ENCODE peak calls at places on chromosomes 1 and 21, in four cellular contexts. J is ovary, D is epithelial cell of esophagus, H is HCT116. R is an unnamed sample.

GRCh38 chr1:39170731-39171375 is 33.6 kb upstream of the MACF1 start:
- DNase-seq in D (no peak), H (no peak), J (no peak), R (no peak)

GRCh38 chr1:89723863-89724262 is 90.9 kb downstream of the LRRC8C start:
- DNase-seq in D (no peak), H (no peak), J (no peak), R (no peak)

GRCh38 chr1:179706339-179706941 is 36.7 kb upstream of the FAM163A start:
- DNase-seq in J (peak; percentile 60), H (peak; percentile 37), D (peak; percentile 67), R (peak; percentile 78)

GRCh38 chr1:6033986-6034749 is 11.5 kb upstream of the KCNAB2 start:
- DNase-seq in J (peak; percentile 54), H (no peak), D (peak; percentile 49), R (peak; percentile 27)

GRCh38 chr1:60960846-60961542 is 121.4 kb upstream of the NFIA start:
- DNase-seq in H (no peak), D (peak; percentile 54), J (no peak), R (no peak)

GRCh38 chr1:150976879-150977694 is 2.5 kb upstream of the CERS2 start:
- DNase-seq in J (peak; percentile 55), D (peak; percentile 77), H (peak; percentile 85), R (peak; percentile 96)

GRCh38 chr1:156051011-156051725 is 2.4 kb downstream of the UBQLN4 start:
- DNase-seq in H (no peak), J (no peak), D (peak; percentile 48), R (no peak)

GRCh38 chr1:23719162-23719820 is 24.0 kb upstream of the ELOA start:
- DNase-seq in H (no peak), D (peak; percentile 29), J (no peak), R (peak; percentile 82)

GRCh38 chr1:41558761-41559171 is 74.3 kb upstream of the EDN2 start:
- DNase-seq in J (no peak), H (no peak), D (no peak), R (no peak)

GRCh38 chr1:203777596-203777995 is 12.6 kb downstream of the LAX1 start:
- DNase-seq in D (no peak), H (no peak), J (no peak), R (no peak)

GRCh38 chr1:54193453-54193852 is 6.4 kb downstream of the CYB5RL start:
- DNase-seq in D (no peak), J (no peak), H (no peak), R (no peak)

GRCh38 chr1:14521602-14522001 is 76.9 kb upstream of the KAZN start:
- DNase-seq in D (no peak), H (no peak), J (no peak), R (no peak)

GRCh38 chr21:39601194-39601940 is 11.4 kb upstream of the B3GALT5 start:
- DNase-seq in D (no peak), H (no peak), J (no peak), R (no peak)

GRCh38 chr1:65459397-65459768 is 38.9 kb downstream of the LEPR start:
- DNase-seq in H (peak; percentile 4), J (no peak), D (peak; percentile 54), R (peak; percentile 57)

GRCh38 chr1:98355656-98356384 is 305.7 kb upstream of the SNX7 start:
- DNase-seq in J (no peak), H (no peak), D (peak; percentile 62), R (peak; percentile 63)

GRCh38 chr21:43331111-43331961 is 95.6 kb downstream of the SIK1 start:
- DNase-seq in J (no peak), H (no peak), D (no peak), R (no peak)

GRCh38 chr1:21539933-21540332 is 30.7 kb downstream of the ALPL start:
- DNase-seq in J (no peak), H (peak; percentile 54), D (peak; percentile 57), R (peak; percentile 43)

GRCh38 chr1:220990417-220991337 is 111.4 kb downstream of the HLX start:
- DNase-seq in D (peak; percentile 34), H (peak; percentile 12), J (no peak), R (peak; percentile 79)

GRCh38 chr1:111804736-111805135 is 49.0 kb downstream of the DDX20 start:
- DNase-seq in D (no peak), H (no peak), J (no peak), R (no peak)

GRCh38 chr1:59340411-59341307 is 43.8 kb downstream of the FGGY start:
- DNase-seq in H (no peak), D (no peak), J (no peak), R (no peak)

GRCh38 chr1:53949023-53949611 is 3.0 kb downstream of the LRRC42 start:
- DNase-seq in D (peak; percentile 50), J (no peak), H (no peak), R (peak; percentile 58)

GRCh38 chr1:174953657-174954435 is 45.9 kb upstream of the CACYBP start:
- DNase-seq in J (no peak), D (no peak), H (no peak), R (no peak)

GRCh38 chr1:169694304-169694703 is 17.1 kb downstream of the SELL start:
- DNase-seq in J (no peak), D (no peak), H (no peak), R (no peak)

GRCh38 chr1:43285269-43285986 is at the start of gene C1orf210:
- DNase-seq in J (peak; percentile 40), H (peak; percentile 81), D (peak; percentile 94), R (peak; percentile 81)
- TF ChIP-seq CTCF in J (no peak), H (peak; percentile 76), D (peak; percentile 72), R (peak; percentile 33)

GRCh38 chr1:153308540-153308939 is 4.2 kb downstream of the PGLYRP3 start:
- DNase-seq in D (no peak), J (no peak), H (no peak), R (no peak)

GRCh38 chr1:153309441-153309840 is 3.3 kb downstream of the PGLYRP3 start:
- DNase-seq in H (no peak), J (no peak), D (no peak), R (no peak)

GRCh38 chr1:153313288-153313687 is 536 bp upstream of the PGLYRP3 start:
- DNase-seq in D (no peak), J (no peak), H (no peak), R (no peak)

GRCh38 chr1:153310526-153310925 is 2.2 kb downstream of the PGLYRP3 start:
- DNase-seq in H (no peak), J (no peak), D (no peak), R (no peak)

DNA sequence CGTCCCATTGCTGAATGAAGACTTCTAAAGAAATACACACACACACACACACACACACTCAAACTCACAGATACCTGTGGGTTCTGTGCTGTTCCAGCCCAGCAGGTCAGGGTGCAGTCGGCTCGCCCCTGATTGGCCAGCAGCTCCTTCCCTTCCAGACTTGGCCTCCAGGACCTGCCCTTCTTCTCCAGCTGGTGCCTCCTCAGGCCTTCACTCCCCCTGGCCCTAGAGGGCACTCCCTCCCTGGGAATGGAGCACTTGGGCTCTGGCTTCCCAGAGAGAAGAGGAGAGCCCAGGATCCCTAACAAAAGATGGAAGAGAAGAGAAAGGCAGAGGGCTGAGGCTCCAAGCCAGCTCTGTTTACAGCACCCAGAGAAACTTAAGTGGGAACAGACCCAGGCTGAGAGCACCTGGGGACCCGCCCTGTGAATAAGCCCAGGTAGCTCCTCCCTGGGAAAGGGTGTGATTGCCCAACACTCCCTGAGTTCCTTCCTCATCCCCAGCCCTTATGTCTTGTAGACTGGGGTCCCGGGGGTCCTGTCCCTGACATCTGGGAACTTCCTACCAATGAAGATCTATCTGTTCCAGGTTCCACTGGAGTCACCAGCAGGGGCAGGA is at the start of gene PGLYRP3:
- DNase-seq in J (no peak), D (peak; percentile 74), H (peak; percentile 12), R (peak; percentile 21)
- TF ChIP-seq CTCF in J (no peak), D (no peak), H (peak; percentile 18), R (no peak)

DNA sequence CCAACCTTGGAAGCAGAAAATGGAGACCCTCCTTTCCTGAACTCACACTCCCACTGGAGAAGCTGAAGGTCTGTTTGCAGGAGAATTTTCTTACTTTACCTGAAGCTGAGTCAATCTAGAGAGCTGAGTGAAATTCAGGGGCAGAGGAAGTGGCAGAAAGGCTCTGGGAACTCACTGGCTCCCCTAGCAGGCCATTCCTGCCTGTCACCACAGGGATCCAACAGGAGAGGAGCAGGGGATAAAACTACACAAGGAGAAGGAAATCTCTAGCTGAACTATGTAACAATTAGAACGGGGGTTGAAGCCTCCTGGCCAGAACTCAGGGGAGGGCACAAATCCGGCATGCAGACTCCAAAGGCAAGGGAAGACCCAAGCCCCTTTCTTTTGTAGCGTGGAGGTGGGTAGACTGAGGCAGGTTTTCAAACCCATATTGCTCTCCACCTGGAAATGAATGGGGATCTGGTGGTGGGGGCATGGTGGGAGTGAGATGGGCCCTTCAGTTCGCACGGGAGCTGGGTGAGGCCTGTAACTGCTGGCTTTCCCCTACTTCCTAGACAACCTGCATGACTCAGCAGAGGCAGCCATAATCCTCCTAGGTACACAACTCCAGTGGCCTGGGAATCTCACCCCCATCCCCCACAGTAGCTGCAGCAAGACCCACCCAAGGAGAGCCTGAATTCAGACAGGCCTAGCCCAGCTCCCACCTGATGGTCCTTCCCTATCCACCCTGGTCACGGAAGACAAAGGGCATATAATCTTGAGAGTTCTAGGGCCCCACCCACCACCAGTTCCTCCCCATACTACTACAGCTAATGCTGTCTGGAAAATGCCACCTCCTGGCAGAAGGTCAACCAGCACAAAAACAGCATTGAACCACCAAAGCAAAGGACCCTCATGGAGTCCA is 158.1 kb downstream of the LTN1 start:
- DNase-seq in J (no peak), H (no peak), D (peak; percentile 15), R (no peak)
- TF ChIP-seq CTCF in J (no peak), H (no peak), D (no peak), R (no peak)

GRCh38 chr1:2866415-2867086 is 65.1 kb upstream of the TTC34 start:
- DNase-seq in D (no peak), J (no peak), H (no peak), R (no peak)
- TF ChIP-seq CTCF in D (no peak), J (no peak), H (no peak), R (no peak)

GRCh38 chr1:205380882-205381281 is 24.2 kb upstream of the KLHDC8A start:
- DNase-seq in D (no peak), H (no peak), J (no peak), R (no peak)
- TF ChIP-seq CTCF in D (no peak), H (no peak), J (no peak), R (no peak)

R was measured in MCF 10A.